ENCODE peak calls at places on chromosomes 2 and 18, in seven cellular contexts. One of them, this sample, is unnamed.

GRCh38 chr2:38498039-38498438 is 104.7 kb downstream of the HNRNPLL start:
- DNase-seq in MV-4-11: peak
- DNase-seq in iPS-NIHi11: no peak
- DNase-seq in astrocyte: no peak
- DNase-seq in small intestine: no peak
- DNase-seq in EL: no peak
- DNase-seq in C1 segment of cervical spinal cord: no peak
- DNase-seq in this sample: no peak

GRCh38 chr2:199692489-199692888 is 158.5 kb downstream of the FTCDNL1 start:
- DNase-seq in iPS-NIHi11: no peak
- DNase-seq in astrocyte: no peak
- DNase-seq in C1 segment of cervical spinal cord: no peak
- DNase-seq in MV-4-11: no peak
- DNase-seq in small intestine: peak
- DNase-seq in EL: no peak
- DNase-seq in this sample: no peak

GRCh38 chr18:49225160-49225559 is 235.3 kb downstream of the DYM start:
- DNase-seq in C1 segment of cervical spinal cord: no peak
- DNase-seq in EL: peak
- DNase-seq in MV-4-11: no peak
- DNase-seq in small intestine: no peak
- DNase-seq in iPS-NIHi11: no peak
- DNase-seq in astrocyte: peak
- DNase-seq in this sample: no peak

GRCh38 chr2:223582001-223582400 is 20.2 kb downstream of the SCG2 start:
- DNase-seq in EL: no peak
- DNase-seq in astrocyte: no peak
- DNase-seq in iPS-NIHi11: no peak
- DNase-seq in MV-4-11: no peak
- DNase-seq in C1 segment of cervical spinal cord: no peak
- DNase-seq in small intestine: no peak
- DNase-seq in this sample: no peak

GRCh38 chr2:238724728-238725127 is 123.2 kb upstream of the TWIST2 start:
- DNase-seq in iPS-NIHi11: no peak
- DNase-seq in small intestine: no peak
- DNase-seq in EL: no peak
- DNase-seq in MV-4-11: no peak
- DNase-seq in astrocyte: no peak
- DNase-seq in C1 segment of cervical spinal cord: no peak
- DNase-seq in this sample: no peak

GRCh38 chr2:241218131-241219029 is 29.9 kb downstream of the ANO7 start:
- DNase-seq in small intestine: no peak
- DNase-seq in MV-4-11: no peak
- DNase-seq in EL: peak
- DNase-seq in C1 segment of cervical spinal cord: no peak
- DNase-seq in iPS-NIHi11: peak
- DNase-seq in astrocyte: no peak
- DNase-seq in this sample: no peak

GRCh38 chr2:8725838-8726237 is 44.0 kb downstream of the ID2 start:
- DNase-seq in astrocyte: no peak
- DNase-seq in iPS-NIHi11: no peak
- DNase-seq in MV-4-11: no peak
- DNase-seq in small intestine: no peak
- DNase-seq in EL: no peak
- DNase-seq in C1 segment of cervical spinal cord: no peak
- DNase-seq in this sample: no peak

GRCh38 chr2:60961457-60961856 is 56.1 kb upstream of the PEX13 start:
- DNase-seq in C1 segment of cervical spinal cord: no peak
- DNase-seq in iPS-NIHi11: no peak
- DNase-seq in EL: peak
- DNase-seq in astrocyte: peak
- DNase-seq in small intestine: no peak
- DNase-seq in MV-4-11: peak
- DNase-seq in this sample: no peak

GRCh38 chr2:104026726-104027125 is 827.2 kb upstream of the POU3F3 start:
- DNase-seq in C1 segment of cervical spinal cord: no peak
- DNase-seq in iPS-NIHi11: no peak
- DNase-seq in astrocyte: no peak
- DNase-seq in MV-4-11: no peak
- DNase-seq in small intestine: no peak
- DNase-seq in EL: no peak
- DNase-seq in this sample: no peak

GRCh38 chr18:39772155-39772919 is 2182.7 kb upstream of the PIK3C3 start:
- DNase-seq in astrocyte: peak
- DNase-seq in MV-4-11: no peak
- DNase-seq in EL: peak
- DNase-seq in small intestine: no peak
- DNase-seq in C1 segment of cervical spinal cord: no peak
- DNase-seq in iPS-NIHi11: no peak
- DNase-seq in this sample: no peak

GRCh38 chr2:134278546-134278945 is 24.7 kb downstream of the MGAT5 start:
- DNase-seq in small intestine: no peak
- DNase-seq in C1 segment of cervical spinal cord: no peak
- DNase-seq in MV-4-11: no peak
- DNase-seq in iPS-NIHi11: no peak
- DNase-seq in EL: no peak
- DNase-seq in astrocyte: no peak
- DNase-seq in this sample: no peak

GRCh38 chr18:62264984-62265383 is 60.1 kb upstream of the TNFRSF11A start:
- DNase-seq in C1 segment of cervical spinal cord: no peak
- DNase-seq in iPS-NIHi11: no peak
- DNase-seq in EL: no peak
- DNase-seq in small intestine: no peak
- DNase-seq in MV-4-11: peak
- DNase-seq in astrocyte: no peak
- DNase-seq in this sample: no peak

GRCh38 chr2:215363461-215364156 is 51.8 kb downstream of the ATIC start:
- DNase-seq in iPS-NIHi11: no peak
- DNase-seq in small intestine: no peak
- DNase-seq in EL: no peak
- DNase-seq in C1 segment of cervical spinal cord: no peak
- DNase-seq in astrocyte: no peak
- DNase-seq in MV-4-11: no peak
- DNase-seq in this sample: no peak

GRCh38 chr2:207385903-207386302 is 143.9 kb upstream of the CREB1 start:
- DNase-seq in EL: peak
- DNase-seq in C1 segment of cervical spinal cord: no peak
- DNase-seq in MV-4-11: peak
- DNase-seq in small intestine: no peak
- DNase-seq in astrocyte: peak
- DNase-seq in iPS-NIHi11: no peak
- DNase-seq in this sample: no peak

GRCh38 chr2:150531626-150532419 is 44.4 kb upstream of the RND3 start:
- DNase-seq in astrocyte: no peak
- DNase-seq in MV-4-11: no peak
- DNase-seq in small intestine: no peak
- DNase-seq in C1 segment of cervical spinal cord: no peak
- DNase-seq in iPS-NIHi11: no peak
- DNase-seq in EL: peak
- DNase-seq in this sample: no peak

GRCh38 chr2:27921880-27922589 is 31.5 kb downstream of the BABAM2 start:
- DNase-seq in astrocyte: no peak
- DNase-seq in MV-4-11: no peak
- DNase-seq in small intestine: peak
- DNase-seq in C1 segment of cervical spinal cord: no peak
- DNase-seq in iPS-NIHi11: no peak
- DNase-seq in EL: no peak
- DNase-seq in this sample: no peak

GRCh38 chr2:97736185-97736584 is 22.8 kb downstream of the ZAP70 start:
- DNase-seq in EL: no peak
- DNase-seq in iPS-NIHi11: no peak
- DNase-seq in astrocyte: no peak
- DNase-seq in MV-4-11: no peak
- DNase-seq in small intestine: no peak
- DNase-seq in C1 segment of cervical spinal cord: no peak
- DNase-seq in this sample: no peak

GRCh38 chr2:234608946-234609345 is 112.1 kb upstream of the ARL4C start:
- DNase-seq in small intestine: no peak
- DNase-seq in EL: no peak
- DNase-seq in iPS-NIHi11: no peak
- DNase-seq in MV-4-11: no peak
- DNase-seq in C1 segment of cervical spinal cord: no peak
- DNase-seq in astrocyte: no peak
- DNase-seq in this sample: no peak

GRCh38 chr2:41781082-41781481 is 266.7 kb upstream of the PKDCC start:
- DNase-seq in MV-4-11: no peak
- DNase-seq in small intestine: no peak
- DNase-seq in EL: no peak
- DNase-seq in C1 segment of cervical spinal cord: no peak
- DNase-seq in iPS-NIHi11: no peak
- DNase-seq in astrocyte: no peak
- DNase-seq in this sample: no peak

GRCh38 chr2:20050104-20050711 is 1.2 kb downstream of the LAPTM4A start:
- DNase-seq in EL: peak
- DNase-seq in C1 segment of cervical spinal cord: peak
- DNase-seq in astrocyte: peak
- DNase-seq in small intestine: peak
- DNase-seq in MV-4-11: peak
- DNase-seq in iPS-NIHi11: no peak
- DNase-seq in this sample: peak

GRCh38 chr2:223692227-223692947 is 90.2 kb upstream of the SCG2 start:
- DNase-seq in EL: peak
- DNase-seq in astrocyte: peak
- DNase-seq in MV-4-11: no peak
- DNase-seq in small intestine: peak
- DNase-seq in iPS-NIHi11: peak
- DNase-seq in C1 segment of cervical spinal cord: peak
- DNase-seq in this sample: no peak

GRCh38 chr2:203683932-203684556 is 22.4 kb upstream of the CD28 start:
- DNase-seq in iPS-NIHi11: no peak
- DNase-seq in EL: peak
- DNase-seq in small intestine: peak
- DNase-seq in astrocyte: peak
- DNase-seq in MV-4-11: no peak
- DNase-seq in C1 segment of cervical spinal cord: no peak
- DNase-seq in this sample: no peak

GRCh38 chr18:58653814-58654509 is 17.3 kb upstream of the MALT1 start:
- DNase-seq in small intestine: peak
- DNase-seq in MV-4-11: no peak
- DNase-seq in iPS-NIHi11: no peak
- DNase-seq in EL: no peak
- DNase-seq in astrocyte: peak
- DNase-seq in C1 segment of cervical spinal cord: no peak
- DNase-seq in this sample: no peak

GRCh38 chr2:17506736-17507616 is 11.3 kb downstream of the RAD51AP2 start:
- DNase-seq in MV-4-11: no peak
- DNase-seq in astrocyte: peak
- DNase-seq in EL: no peak
- DNase-seq in iPS-NIHi11: no peak
- DNase-seq in C1 segment of cervical spinal cord: no peak
- DNase-seq in small intestine: no peak
- DNase-seq in this sample: no peak

GRCh38 chr2:105876191-105876590 is 131.5 kb downstream of the NCK2 start:
- DNase-seq in C1 segment of cervical spinal cord: no peak
- DNase-seq in iPS-NIHi11: no peak
- DNase-seq in astrocyte: no peak
- DNase-seq in EL: no peak
- DNase-seq in MV-4-11: no peak
- DNase-seq in small intestine: no peak
- DNase-seq in this sample: no peak

GRCh38 chr2:239249781-239250180 is 151.0 kb downstream of the HDAC4 start:
- DNase-seq in iPS-NIHi11: no peak
- DNase-seq in astrocyte: peak
- DNase-seq in C1 segment of cervical spinal cord: no peak
- DNase-seq in MV-4-11: no peak
- DNase-seq in EL: peak
- DNase-seq in small intestine: no peak
- DNase-seq in this sample: no peak

GRCh38 chr2:20362701-20363435 is 12.2 kb upstream of the PUM2 start:
- DNase-seq in iPS-NIHi11: no peak
- DNase-seq in MV-4-11: no peak
- DNase-seq in EL: no peak
- DNase-seq in astrocyte: no peak
- DNase-seq in small intestine: no peak
- DNase-seq in C1 segment of cervical spinal cord: no peak
- DNase-seq in this sample: no peak